ENCODE peak calls at places on chromosomes 6 and 20, in six cellular contexts. B is nucleus accumbens, R is activated gamma-delta T cell treated with Interleukin-2 at 50 U/mL for 16 hours, A is GM06990, V is NCI-H1417, D is fibroblast of the conjunctiva. S is an unnamed sample.

GRCh38 chr20:17822039-17822438 is 122.3 kb downstream of the BANF2 start:
- DNase-seq in V (no peak), R (no peak), A (no peak), D (peak), B (no peak), S (peak)

GRCh38 chr6:169189686-169190085 is 64.0 kb downstream of the THBS2 start:
- DNase-seq in V (no peak), A (no peak), B (no peak), R (no peak), D (no peak), S (no peak)

GRCh38 chr20:41392871-41393704 is 26.5 kb upstream of the EMILIN3 start:
- DNase-seq in B (peak), D (peak), A (no peak), V (no peak), R (no peak), S (no peak)

GRCh38 chr20:44496976-44497375 is 21.3 kb downstream of the TTPAL start:
- DNase-seq in V (no peak), R (no peak), D (no peak), A (no peak), B (no peak), S (no peak)

GRCh38 chr6:168570211-168570610 is 129.2 kb downstream of the SMOC2 start:
- DNase-seq in D (no peak), R (no peak), B (no peak), V (no peak), A (no peak), S (no peak)

GRCh38 chr6:122622404-122622938 is 12.3 kb downstream of the PKIB start:
- DNase-seq in R (no peak), V (peak), B (no peak), A (no peak), D (no peak), S (no peak)

GRCh38 chr20:56925696-56926101 is 296.6 kb downstream of the TFAP2C start:
- DNase-seq in B (no peak), A (no peak), V (no peak), R (no peak), D (no peak), S (no peak)

GRCh38 chr20:39263076-39263475 is 300.9 kb downstream of the DHX35 start:
- DNase-seq in R (no peak), D (peak), V (no peak), B (no peak), A (no peak), S (no peak)

GRCh38 chr6:707576-708236 is 14.8 kb upstream of the EXOC2 start:
- DNase-seq in B (no peak), R (no peak), A (no peak), D (no peak), V (peak), S (no peak)

GRCh38 chr20:9071976-9072726 is 3.3 kb downstream of the PLCB4 start:
- DNase-seq in D (no peak), A (no peak), B (no peak), R (no peak), V (peak), S (no peak)

GRCh38 chr6:142173980-142174379 is 26.9 kb downstream of the VTA1 start:
- DNase-seq in A (no peak), V (no peak), B (no peak), R (no peak), D (no peak), S (no peak)

GRCh38 chr6:21522773-21523490 is 70.6 kb upstream of the SOX4 start:
- DNase-seq in B (peak), D (no peak), V (peak), R (no peak), A (no peak), S (no peak)

GRCh38 chr6:1635305-1636010 is 25.7 kb downstream of the FOXC1 start:
- DNase-seq in R (no peak), A (no peak), V (no peak), B (no peak), D (no peak), S (no peak)

GRCh38 chr20:62786100-62786499 is 10.2 kb upstream of the MRGBP start:
- DNase-seq in B (no peak), D (no peak), A (no peak), R (no peak), V (peak), S (no peak)

GRCh38 chr20:62485062-62485700 is 9.4 kb upstream of the GATA5 start:
- DNase-seq in V (no peak), A (no peak), R (no peak), D (no peak), B (no peak), S (no peak)

GRCh38 chr20:22303523-22303922 is 280.8 kb downstream of the FOXA2 start:
- DNase-seq in D (no peak), R (no peak), A (no peak), V (no peak), B (no peak), S (peak)

GRCh38 chr6:95923518-95923917 is 92.3 kb upstream of the FUT9 start:
- DNase-seq in B (no peak), V (peak), R (no peak), A (no peak), D (no peak), S (peak)

GRCh38 chr6:90375681-90376439 is 79.2 kb upstream of the BACH2 start:
- DNase-seq in A (no peak), B (no peak), D (peak), R (no peak), V (no peak), S (no peak)

GRCh38 chr20:50569864-50570836 is 60.0 kb downstream of the PTPN1 start:
- DNase-seq in V (no peak), R (no peak), B (no peak), D (peak), A (peak), S (peak)

GRCh38 chr6:9537381-9537780 is 877.5 kb downstream of the TFAP2A start:
- DNase-seq in B (no peak), D (no peak), A (no peak), R (no peak), V (no peak), S (no peak)

GRCh38 chr6:33017694-33018353 is 8.4 kb upstream of the HLA-DOA start:
- DNase-seq in B (no peak), V (no peak), R (no peak), D (no peak), A (no peak), S (peak)

GRCh38 chr20:62368629-62369507 is 1.8 kb upstream of the LAMA5 start:
- DNase-seq in A (no peak), R (no peak), D (no peak), V (peak), B (no peak), S (no peak)

GRCh38 chr20:19392344-19393140 is 180.1 kb downstream of the SLC24A3 start:
- DNase-seq in D (no peak), B (no peak), A (peak), V (no peak), R (no peak), S (peak)

GRCh38 chr6:147675281-147675680 is 166.8 kb downstream of the SAMD5 start:
- DNase-seq in A (no peak), V (no peak), D (no peak), B (no peak), R (no peak), S (no peak)

GRCh38 chr6:105136433-105137350 is 43.1 kb downstream of the POPDC3 start:
- DNase-seq in R (no peak), V (peak), B (peak), D (no peak), A (peak), S (peak)

GRCh38 chr6:139659196-139659595 is 284.7 kb upstream of the CITED2 start:
- DNase-seq in D (no peak), V (no peak), R (no peak), B (no peak), A (no peak), S (no peak)

GRCh38 chr6:83071023-83071422 is 3.6 kb downstream of the DOP1A start:
- DNase-seq in A (peak), V (no peak), B (no peak), R (no peak), D (no peak), S (peak)

GRCh38 chr6:25447570-25447929 is 168.4 kb downstream of the CARMIL1 start:
- DNase-seq in V (no peak), A (no peak), B (no peak), R (no peak), D (no peak), S (no peak)

GRCh38 chr20:25271486-25272222 is 23.8 kb downstream of the PYGB start:
- DNase-seq in V (no peak), R (peak), B (no peak), D (no peak), A (no peak), S (no peak)

GRCh38 chr6:39088331-39088730 is 26.7 kb downstream of the SAYSD1 start:
- DNase-seq in A (no peak), D (peak), R (no peak), V (peak), B (no peak), S (peak)

GRCh38 chr6:151512481-151512880 is 18.7 kb downstream of the CCDC170 start:
- DNase-seq in V (no peak), R (no peak), A (no peak), B (no peak), D (no peak), S (no peak)

GRCh38 chr20:61968036-61968810 is 97.5 kb downstream of the TAF4 start:
- DNase-seq in D (no peak), R (no peak), A (no peak), B (no peak), V (no peak), S (no peak)